ENCODE peak calls at places on chromosomes 7 and 10, in seven cellular contexts. W, G, L, J, K, R and S are unnamed samples.

GRCh38 chr7:1284743-1285458 is 52.2 kb downstream of the UNCX start:
- DNase-seq in W (no peak), G (no peak), L (no peak), J (no peak), K (peak), R (peak), S (peak)

GRCh38 chr7:85829817-85830432 is 643.1 kb upstream of the SEMA3D start:
- DNase-seq in W (no peak), G (no peak), L (no peak), J (no peak), K (no peak), R (no peak), S (no peak)

GRCh38 chr10:31321396-31321941 is 2.5 kb downstream of the ZEB1 start:
- DNase-seq in W (no peak), G (no peak), L (no peak), J (no peak), K (no peak), R (no peak), S (no peak)

GRCh38 chr10:12720217-12720981 is 281.1 kb downstream of the CCDC3 start:
- DNase-seq in W (no peak), G (no peak), L (peak), J (peak), K (peak), R (no peak), S (no peak)

GRCh38 chr10:102782698-102783540 is 39.2 kb downstream of the WBP1L start:
- DNase-seq in W (no peak), G (no peak), L (peak), J (no peak), K (peak), R (no peak), S (no peak)

GRCh38 chr7:43465581-43466554 is 117.0 kb upstream of the STK17A start:
- DNase-seq in W (no peak), G (no peak), L (no peak), J (no peak), K (no peak), R (no peak), S (no peak)

GRCh38 chr7:23356726-23357125 is 57.6 kb downstream of the MALSU1 start:
- DNase-seq in W (no peak), G (no peak), L (no peak), J (no peak), K (no peak), R (no peak), S (no peak)

GRCh38 chr7:21903074-21903786 is 42.5 kb downstream of the CDCA7L start:
- DNase-seq in W (no peak), G (no peak), L (no peak), J (no peak), K (no peak), R (no peak), S (no peak)

GRCh38 chr10:21336476-21337170 is 188.9 kb downstream of the SKIDA1 start:
- DNase-seq in W (no peak), G (no peak), L (no peak), J (peak), K (no peak), R (no peak), S (no peak)

GRCh38 chr10:72574636-72575035 is 51.2 kb downstream of the MICU1 start:
- DNase-seq in W (no peak), G (no peak), L (no peak), J (no peak), K (no peak), R (no peak), S (no peak)

GRCh38 chr10:78656815-78657621 is 411.7 kb upstream of the ZMIZ1 start:
- DNase-seq in W (peak), G (peak), L (peak), J (no peak), K (peak), R (no peak), S (no peak)

GRCh38 chr7:137933270-137934017 is 68.4 kb downstream of the CREB3L2 start:
- DNase-seq in W (no peak), G (no peak), L (peak), J (no peak), K (no peak), R (no peak), S (no peak)

GRCh38 chr7:4204530-4205165 is 477.4 kb upstream of the FOXK1 start:
- DNase-seq in W (no peak), G (no peak), L (no peak), J (no peak), K (no peak), R (no peak), S (peak)

DNA sequence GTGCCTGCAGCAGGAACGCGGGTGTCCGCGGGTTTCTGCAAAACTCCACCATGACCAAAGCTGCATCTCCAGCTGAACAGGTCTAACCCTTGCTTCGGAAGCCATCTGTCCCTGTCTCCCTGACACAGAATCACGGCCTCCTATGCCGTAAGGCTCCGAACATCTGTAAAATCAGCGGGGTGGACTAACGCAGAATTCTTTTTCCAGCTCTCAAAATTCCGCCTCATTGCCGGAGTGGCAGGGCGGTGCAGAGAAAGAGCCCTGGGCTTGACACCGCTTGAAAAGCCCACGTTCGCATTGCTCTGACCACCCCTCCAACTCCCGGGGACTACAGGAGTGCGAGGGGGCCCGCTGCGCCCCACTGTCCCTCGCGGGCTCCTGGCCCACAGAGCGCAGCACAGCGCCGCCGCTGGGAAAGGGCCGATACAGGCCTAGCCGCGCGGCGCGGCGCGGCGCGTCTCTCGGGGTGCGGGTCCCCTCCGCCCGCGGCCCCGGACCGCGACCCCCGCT is 409 bp downstream of the DNMBP start:
- DNase-seq in W (no peak), G (peak), L (peak), J (no peak), K (peak), R (no peak), S (no peak)
- TF ChIP-seq CTCF in W (no peak), G (no peak), L (no peak), J (no peak), K (no peak), R (peak), S (peak)

DNA sequence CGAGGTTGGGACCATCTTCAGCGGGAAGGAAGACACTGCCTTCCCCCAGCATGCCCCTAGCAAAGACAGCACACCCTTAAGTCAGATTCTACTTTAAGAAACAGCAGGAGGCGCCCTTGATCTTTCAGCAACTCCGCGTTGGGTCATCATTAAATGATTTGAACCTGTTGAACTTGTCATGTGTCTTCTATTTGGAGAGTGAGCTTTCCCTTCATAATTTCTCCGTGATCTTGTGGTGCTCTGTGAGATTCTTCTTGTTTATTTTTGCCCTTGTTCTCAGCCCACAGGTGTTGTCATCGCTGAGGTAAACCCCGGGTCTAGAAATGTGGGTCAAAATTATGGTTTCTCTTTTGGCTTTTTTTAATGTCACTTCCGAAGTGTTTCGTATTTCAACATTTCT is 49.5 kb upstream of the PITRM1 start:
- DNase-seq in W (no peak), G (no peak), L (no peak), J (no peak), K (no peak), R (no peak), S (no peak)
- TF ChIP-seq CTCF in W (peak), G (peak), L (no peak), J (peak), K (no peak), R (no peak), S (peak)

GRCh38 chr7:104252409-104253134 is 44.8 kb upstream of the ORC5 start:
- DNase-seq in W (no peak), G (no peak), L (no peak), J (peak), K (no peak), R (no peak), S (no peak)
- TF ChIP-seq CTCF in W (no peak), G (no peak), L (no peak), J (peak), K (peak), R (no peak), S (peak)

GRCh38 chr10:42983595-42983990 is 93.3 kb upstream of the RET start:
- DNase-seq in W (no peak), G (no peak), L (peak), J (no peak), K (no peak), R (no peak), S (no peak)

GRCh38 chr10:42986618-42987017 is 90.3 kb upstream of the RET start:
- DNase-seq in W (no peak), G (no peak), L (no peak), J (no peak), K (no peak), R (no peak), S (no peak)

GRCh38 chr10:42984035-42984610 is 92.7 kb upstream of the RET start:
- DNase-seq in W (no peak), G (no peak), L (peak), J (no peak), K (no peak), R (no peak), S (no peak)

GRCh38 chr10:42985436-42986316 is 91.2 kb upstream of the RET start:
- DNase-seq in W (no peak), G (no peak), L (peak), J (no peak), K (no peak), R (peak), S (no peak)

DNA sequence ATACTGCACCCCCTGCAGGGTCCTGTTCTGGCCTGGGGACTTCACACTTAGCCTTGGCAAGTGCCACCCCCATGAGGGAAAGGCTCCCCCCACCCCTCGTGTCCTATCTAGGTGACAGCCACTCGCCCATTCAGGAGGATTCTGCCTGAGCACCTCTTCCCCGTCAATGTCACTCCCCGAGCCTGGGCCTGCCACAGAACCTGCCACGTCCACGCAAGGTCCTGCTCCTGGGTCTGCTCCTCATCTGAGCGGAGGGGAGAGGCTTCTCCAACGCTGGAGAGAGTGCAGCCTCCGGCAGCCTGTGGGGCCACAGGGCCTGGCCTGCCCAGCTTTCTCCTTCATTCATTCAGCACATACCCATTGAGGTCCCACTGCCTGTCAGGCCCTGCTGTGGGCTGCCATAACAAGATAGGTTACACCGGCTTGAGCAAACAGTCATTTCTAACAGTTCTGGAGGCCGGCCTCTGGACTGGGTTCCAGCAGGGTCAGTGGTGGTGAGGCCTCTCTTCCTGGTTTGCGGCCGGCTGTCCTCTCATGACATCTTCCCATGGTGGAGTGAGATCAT is 92.0 kb upstream of the RET start:
- DNase-seq in W (no peak), G (no peak), L (peak), J (no peak), K (no peak), R (peak), S (no peak)
- TF ChIP-seq CTCF in W (no peak), G (no peak), L (no peak), J (no peak), K (no peak), R (no peak), S (no peak)

GRCh38 chr7:31664890-31665289 is 22.1 kb upstream of the PPP1R17 start:
- DNase-seq in W (no peak), G (no peak), L (no peak), J (no peak), K (no peak), R (no peak), S (no peak)

GRCh38 chr7:31663072-31663471 is 23.9 kb upstream of the PPP1R17 start:
- DNase-seq in W (peak), G (no peak), L (no peak), J (no peak), K (no peak), R (no peak), S (no peak)
- TF ChIP-seq CTCF in W (peak), G (no peak), L (no peak), J (no peak), K (no peak), R (no peak), S (no peak)

GRCh38 chr7:150389532-150389816 is 10.3 kb downstream of the ZNF775 start:
- DNase-seq in W (no peak), G (no peak), L (no peak), J (no peak), K (no peak), R (no peak), S (peak)

GRCh38 chr7:150390206-150390605 is 11.1 kb downstream of the ZNF775 start:
- DNase-seq in W (no peak), G (no peak), L (no peak), J (no peak), K (no peak), R (peak), S (peak)

GRCh38 chr7:150388306-150388705 is 9.2 kb downstream of the ZNF775 start:
- DNase-seq in W (no peak), G (no peak), L (no peak), J (no peak), K (no peak), R (peak), S (no peak)

GRCh38 chr7:150385240-150385830 is 6.2 kb downstream of the ZNF775 start:
- DNase-seq in W (no peak), G (no peak), L (peak), J (no peak), K (no peak), R (peak), S (peak)

DNA sequence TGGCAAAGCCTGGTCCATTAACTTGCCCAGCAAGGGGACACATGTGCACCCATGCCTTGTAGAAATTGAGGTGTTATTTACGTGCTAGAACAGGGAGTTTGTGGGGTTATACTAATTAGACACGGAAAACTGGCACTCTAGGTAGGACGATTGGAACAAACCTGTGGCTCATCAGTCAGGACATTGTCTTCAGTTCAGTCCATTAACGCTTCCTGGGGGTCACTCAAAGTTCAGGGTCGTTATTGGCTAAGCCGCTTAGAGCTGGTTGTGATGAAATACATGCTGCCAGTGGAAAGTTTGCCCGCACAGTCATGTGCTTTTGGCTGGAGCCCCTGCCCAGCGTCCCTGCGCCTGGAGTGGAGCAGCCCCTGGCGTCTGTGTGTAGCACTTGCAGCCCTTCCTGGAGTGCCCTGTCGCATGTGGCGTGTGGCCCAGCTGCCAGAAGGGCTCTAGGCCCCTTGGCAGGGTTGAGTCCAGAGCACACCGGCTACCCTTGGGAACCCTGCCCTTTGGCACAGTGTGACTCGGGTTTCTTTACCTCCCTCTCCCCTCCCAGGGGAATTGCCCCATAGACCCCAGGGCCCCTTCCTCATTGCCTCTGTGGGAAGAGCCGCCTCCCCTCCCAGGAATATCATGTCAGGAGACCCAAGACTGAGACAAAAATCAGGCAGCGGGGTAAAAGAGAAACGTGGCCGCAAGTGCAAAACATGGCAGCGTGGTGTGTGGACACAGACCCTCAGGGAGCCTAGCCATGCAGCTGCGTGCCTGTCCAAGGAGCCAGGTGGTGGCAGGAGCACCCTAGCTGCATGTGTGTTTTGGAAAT is 9.8 kb downstream of the ZNF775 start:
- DNase-seq in W (peak), G (no peak), L (peak), J (no peak), K (peak), R (peak), S (no peak)
- TF ChIP-seq CTCF in W (peak), G (peak), L (peak), J (no peak), K (peak), R (peak), S (peak)

GRCh38 chr7:29394321-29394720 is 169.3 kb upstream of the PRR15 start:
- DNase-seq in W (no peak), G (no peak), L (no peak), J (no peak), K (no peak), R (no peak), S (no peak)
- TF ChIP-seq CTCF in W (no peak), G (no peak), L (no peak), J (no peak), K (no peak), R (no peak), S (no peak)

GRCh38 chr10:845526-845925 is 86.0 kb downstream of the LARP4B start:
- DNase-seq in W (no peak), G (no peak), L (no peak), J (no peak), K (no peak), R (no peak), S (no peak)

GRCh38 chr10:844552-844951 is 87.0 kb downstream of the LARP4B start:
- DNase-seq in W (no peak), G (no peak), L (no peak), J (no peak), K (no peak), R (no peak), S (no peak)

GRCh38 chr10:851891-852290 is 79.6 kb downstream of the LARP4B start:
- DNase-seq in W (no peak), G (no peak), L (no peak), J (no peak), K (no peak), R (no peak), S (no peak)

GRCh38 chr10:850093-850492 is 81.4 kb downstream of the LARP4B start:
- DNase-seq in W (no peak), G (no peak), L (no peak), J (no peak), K (no peak), R (no peak), S (no peak)

GRCh38 chr10:847868-848267 is 83.6 kb downstream of the LARP4B start:
- DNase-seq in W (no peak), G (no peak), L (no peak), J (no peak), K (no peak), R (no peak), S (no peak)
- TF ChIP-seq CTCF in W (no peak), G (no peak), L (no peak), J (no peak), K (no peak), R (no peak), S (peak)